ENCODE peak calls at places on chromosome 22, in nine cellular contexts. U is kidney tubule cell; R is upper lobe of right lung; I is glutamatergic neuron; H is T follicular helper cell; K is Ammon's horn; S is mesendoderm; G is central memory CD4-positive, alpha-beta T cell; X is hepatic stellate cell. E is an unnamed sample.

GRCh38 chr22:41847300-41847699 is 14.4 kb downstream of the SREBF2 start:
- DNase-seq in U (peak), R (no peak), I (no peak), H (no peak), K (no peak), S (no peak), G (no peak), X (no peak), E (no peak)

GRCh38 chr22:45942787-45943493 is 34.0 kb downstream of the WNT7B start:
- DNase-seq in U (no peak), R (no peak), I (no peak), H (no peak), K (no peak), S (no peak), G (no peak), X (no peak), E (no peak)

GRCh38 chr22:47164514-47165337 is 402.3 kb downstream of the TBC1D22A start:
- DNase-seq in U (no peak), R (peak), I (peak), H (no peak), K (no peak), S (no peak), G (no peak), X (no peak), E (no peak)

GRCh38 chr22:26656896-26657851 is at the start of gene MIAT:
- DNase-seq in U (no peak), R (peak), I (peak), H (peak), K (peak), S (peak), G (peak), X (no peak), E (no peak)

GRCh38 chr22:49295851-49296560 is 531.7 kb downstream of the BRD1 start:
- DNase-seq in U (no peak), R (peak), I (no peak), H (no peak), K (no peak), S (no peak), G (no peak), X (no peak), E (no peak)

GRCh38 chr22:44444341-44445306 is 53.4 kb downstream of the RTL6 start:
- DNase-seq in U (no peak), R (peak), I (no peak), H (no peak), K (no peak), S (peak), G (no peak), X (no peak), E (no peak)

GRCh38 chr22:30235687-30236170 is 10.8 kb downstream of the LIF start:
- DNase-seq in U (peak), R (no peak), I (no peak), H (no peak), K (no peak), S (peak), G (no peak), X (peak), E (no peak)

GRCh38 chr22:48391171-48391711 is 1436.4 kb downstream of the BRD1 start:
- DNase-seq in U (no peak), R (no peak), I (no peak), H (no peak), K (peak), S (peak), G (no peak), X (no peak), E (peak)

GRCh38 chr22:30289126-30289979 is at the start of gene CASTOR1:
- DNase-seq in U (peak), R (peak), I (peak), H (peak), K (peak), S (peak), G (peak), X (peak), E (peak)

GRCh38 chr22:41468381-41469217 is at the start of the genes ACO2 and PHF5A:
- DNase-seq in U (peak), R (peak), I (peak), H (peak), K (peak), S (peak), G (peak), X (peak), E (peak)

GRCh38 chr22:37739000-37739399 is 42.2 kb downstream of the TRIOBP start:
- DNase-seq in U (no peak), R (peak), I (peak), H (no peak), K (no peak), S (no peak), G (no peak), X (peak), E (no peak)

GRCh38 chr22:50696799-50697561 is 24.4 kb downstream of the SHANK3 start:
- DNase-seq in U (peak), R (peak), I (peak), H (no peak), K (no peak), S (peak), G (no peak), X (peak), E (peak)

GRCh38 chr22:20431520-20432237 is 5.9 kb downstream of the SCARF2 start:
- DNase-seq in U (no peak), R (peak), I (peak), H (no peak), K (no peak), S (peak), G (no peak), X (no peak), E (peak)

GRCh38 chr22:46591890-46592289 is 28.3 kb upstream of the GRAMD4 start:
- DNase-seq in U (no peak), R (no peak), I (no peak), H (no peak), K (no peak), S (no peak), G (no peak), X (no peak), E (no peak)

GRCh38 chr22:38601221-38601764 is 31.3 kb upstream of the DMC1 start:
- DNase-seq in U (no peak), R (no peak), I (no peak), H (no peak), K (no peak), S (no peak), G (no peak), X (no peak), E (no peak)

GRCh38 chr22:29030618-29031235 is 30.9 kb downstream of the C22orf31 start:
- DNase-seq in U (peak), R (peak), I (peak), H (no peak), K (peak), S (peak), G (no peak), X (peak), E (no peak)

GRCh38 chr22:23884133-23884532 is 10.1 kb upstream of the MIF start:
- DNase-seq in U (no peak), R (no peak), I (peak), H (no peak), K (no peak), S (no peak), G (no peak), X (no peak), E (no peak)

GRCh38 chr22:37183432-37184379 is 4.3 kb downstream of the C1QTNF6 start:
- DNase-seq in U (no peak), R (peak), I (peak), H (no peak), K (no peak), S (no peak), G (no peak), X (no peak), E (peak)

GRCh38 chr22:39940757-39941305 is 19.4 kb upstream of the TMA7B start:
- DNase-seq in U (no peak), R (no peak), I (no peak), H (no peak), K (peak), S (peak), G (peak), X (no peak), E (no peak)

GRCh38 chr22:19871845-19872778 is 17.4 kb upstream of the GNB1L start:
- DNase-seq in U (no peak), R (peak), I (peak), H (no peak), K (no peak), S (no peak), G (no peak), X (no peak), E (peak)

GRCh38 chr22:49124588-49124987 is 703.1 kb downstream of the BRD1 start:
- DNase-seq in U (no peak), R (no peak), I (no peak), H (no peak), K (no peak), S (no peak), G (no peak), X (no peak), E (no peak)

GRCh38 chr22:24426859-24427499 is 420 bp upstream of the ADORA2A start:
- DNase-seq in U (no peak), R (no peak), I (peak), H (peak), K (no peak), S (no peak), G (no peak), X (no peak), E (no peak)

GRCh38 chr22:19422440-19423301 is 8.9 kb downstream of the HIRA start:
- DNase-seq in U (no peak), R (no peak), I (no peak), H (no peak), K (no peak), S (peak), G (no peak), X (no peak), E (no peak)

GRCh38 chr22:37462983-37463382 is 23.2 kb downstream of the MFNG start:
- DNase-seq in U (peak), R (no peak), I (no peak), H (no peak), K (no peak), S (peak), G (no peak), X (no peak), E (no peak)

GRCh38 chr22:35582861-35583670 is 34.1 kb downstream of the MB start:
- DNase-seq in U (peak), R (no peak), I (peak), H (peak), K (peak), S (peak), G (peak), X (peak), E (no peak)

GRCh38 chr22:35930933-35931332 is 97.7 kb downstream of the RBFOX2 start:
- DNase-seq in U (peak), R (no peak), I (no peak), H (no peak), K (peak), S (peak), G (no peak), X (peak), E (no peak)

GRCh38 chr22:39348909-39349505 is 784 bp upstream of the SYNGR1 start:
- DNase-seq in U (no peak), R (no peak), I (no peak), H (no peak), K (peak), S (no peak), G (no peak), X (no peak), E (no peak)

GRCh38 chr22:37996079-37996478 is 11.7 kb upstream of the SOX10 start:
- DNase-seq in U (no peak), R (no peak), I (peak), H (no peak), K (no peak), S (no peak), G (no peak), X (no peak), E (no peak)

GRCh38 chr22:17918840-17919239 is 105.5 kb downstream of the MICAL3 start:
- DNase-seq in U (peak), R (no peak), I (no peak), H (no peak), K (no peak), S (no peak), G (no peak), X (peak), E (no peak)